ENCODE peak calls at places on chromosome 2, in five cellular contexts. C, Y, Q, S and B are unnamed samples.

GRCh38 chr2:222656544-222657446 is 903 bp upstream of the FARSB start:
- DNase-seq in C (no peak), Y (peak; percentile 20), Q (peak; percentile 31), S (no peak), B (no peak)

GRCh38 chr2:117985092-117985491 is 28.8 kb downstream of the CCDC93 start:
- DNase-seq in C (no peak), Y (peak; percentile 16), Q (no peak), S (no peak), B (no peak)

GRCh38 chr2:40746150-40746549 is 294.3 kb upstream of the SLC8A1 start:
- DNase-seq in C (no peak), Y (no peak), Q (peak; percentile 27), S (no peak), B (no peak)

GRCh38 chr2:102386004-102386403 is 30.4 kb downstream of the IL18R1 start:
- DNase-seq in C (no peak), Y (no peak), Q (no peak), S (no peak), B (no peak)

GRCh38 chr2:46510596-46511177 is 31.3 kb downstream of the TMEM247 start:
- DNase-seq in C (no peak), Y (peak; percentile 66), Q (no peak), S (no peak), B (no peak)

GRCh38 chr2:119223521-119224390 is at the start of gene STEAP3:
- DNase-seq in C (no peak), Y (peak; percentile 87), Q (no peak), S (peak; percentile 14), B (peak; percentile 92)

GRCh38 chr2:205012961-205013360 is 467.7 kb downstream of the PARD3B start:
- DNase-seq in C (no peak), Y (no peak), Q (no peak), S (no peak), B (no peak)

GRCh38 chr2:234595829-234596228 is 98.9 kb upstream of the ARL4C start:
- DNase-seq in C (peak; percentile 7), Y (no peak), Q (no peak), S (no peak), B (no peak)

GRCh38 chr2:164252568-164253287 is 368.6 kb downstream of the GRB14 start:
- DNase-seq in C (no peak), Y (no peak), Q (no peak), S (no peak), B (peak; percentile 28)

GRCh38 chr2:37746883-37747282 is 75.4 kb upstream of the CDC42EP3 start:
- DNase-seq in C (no peak), Y (no peak), Q (no peak), S (no peak), B (no peak)

GRCh38 chr2:225290723-225291400 is 108.6 kb upstream of the NYAP2 start:
- DNase-seq in C (no peak), Y (peak; percentile 7), Q (no peak), S (no peak), B (no peak)

GRCh38 chr2:43070039-43070438 is 156.4 kb downstream of the ZFP36L2 start:
- DNase-seq in C (no peak), Y (no peak), Q (no peak), S (no peak), B (no peak)

GRCh38 chr2:14480906-14481305 is 151.6 kb upstream of the LRATD1 start:
- DNase-seq in C (no peak), Y (no peak), Q (no peak), S (no peak), B (no peak)
- TF ChIP-seq CTCF in C (no peak), Y (no peak), Q (peak; percentile 17), S (no peak), B (no peak)

GRCh38 chr2:23624378-23624777 is 239.4 kb downstream of the KLHL29 start:
- DNase-seq in C (no peak), Y (peak; percentile 20), Q (peak; percentile 23), S (no peak), B (peak; percentile 54)
- TF ChIP-seq CTCF in C (peak; percentile 33), Y (peak; percentile 39), Q (peak; percentile 83), S (peak; percentile 76), B (peak; percentile 50)

GRCh38 chr2:126227250-126227649 is 428.7 kb upstream of the GYPC start:
- DNase-seq in C (no peak), Y (no peak), Q (no peak), S (no peak), B (no peak)
- TF ChIP-seq CTCF in C (no peak), Y (no peak), Q (peak; percentile 62), S (peak; percentile 53), B (peak; percentile 12)

GRCh38 chr2:153818242-153818641 is 53.5 kb upstream of the GALNT13 start:
- DNase-seq in C (no peak), Y (no peak), Q (no peak), S (no peak), B (no peak)

GRCh38 chr2:153823880-153824279 is 47.8 kb upstream of the GALNT13 start:
- DNase-seq in C (no peak), Y (no peak), Q (no peak), S (no peak), B (no peak)

GRCh38 chr2:153819056-153819455 is 52.7 kb upstream of the GALNT13 start:
- DNase-seq in C (no peak), Y (no peak), Q (no peak), S (no peak), B (no peak)

GRCh38 chr2:153819501-153819900 is 52.2 kb upstream of the GALNT13 start:
- DNase-seq in C (no peak), Y (no peak), Q (no peak), S (no peak), B (no peak)
- TF ChIP-seq CTCF in C (no peak), Y (no peak), Q (no peak), S (no peak), B (no peak)

DNA sequence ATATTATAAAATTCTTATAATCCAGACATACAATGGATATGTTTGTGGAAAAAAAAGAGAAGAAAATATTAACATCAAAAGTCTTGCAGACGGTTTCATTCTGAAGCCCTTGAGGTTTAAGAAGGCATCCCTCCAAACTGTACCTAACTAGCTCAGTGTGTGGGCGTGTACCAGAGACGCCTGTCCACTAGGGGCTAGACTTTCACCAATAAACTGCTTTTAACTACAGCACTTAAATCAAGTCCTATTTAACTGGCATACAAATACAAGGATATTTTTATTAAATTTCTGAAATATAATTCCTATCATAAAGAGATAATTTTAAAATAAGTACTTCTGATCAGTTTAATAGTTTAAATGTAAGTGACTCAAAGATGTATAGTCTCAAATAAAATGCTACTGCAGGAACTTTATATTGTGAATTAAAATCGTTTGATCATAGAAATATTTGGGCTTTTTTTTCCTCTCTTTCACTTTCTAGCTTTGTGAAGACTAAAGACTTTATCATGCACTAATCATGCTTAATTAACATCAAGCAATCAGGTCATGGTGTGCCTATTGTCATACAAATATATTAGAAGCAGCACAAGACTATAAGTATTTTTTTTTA is 437.7 kb downstream of the SATB2 start:
- DNase-seq in C (peak; percentile 41), Y (peak; percentile 67), Q (peak; percentile 85), S (peak; percentile 17), B (peak; percentile 6)
- TF ChIP-seq CTCF in C (peak; percentile 89), Y (peak; percentile 75), Q (peak; percentile 91), S (peak; percentile 77), B (no peak)

DNA sequence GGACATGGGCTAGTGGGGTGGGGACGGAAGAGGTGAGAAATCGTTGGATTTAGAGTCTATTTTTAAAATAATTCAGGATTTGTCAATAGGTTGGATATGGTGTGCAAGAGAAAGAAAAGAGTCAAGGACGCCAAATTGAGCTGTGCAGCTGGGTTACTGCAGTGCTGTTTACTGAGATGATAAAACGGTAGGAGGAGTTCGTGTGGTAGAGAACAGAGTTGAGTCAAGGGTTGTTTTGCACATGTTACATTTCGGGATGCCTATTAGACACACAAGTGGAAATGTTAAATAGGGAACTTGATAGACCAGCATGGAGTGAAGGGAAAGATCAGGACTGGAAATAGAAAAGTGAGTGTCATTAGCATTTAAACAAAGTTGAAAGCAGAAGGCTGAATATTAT is 30.5 kb downstream of the GPR75 start:
- DNase-seq in C (no peak), Y (no peak), Q (no peak), S (no peak), B (no peak)
- TF ChIP-seq CTCF in C (no peak), Y (no peak), Q (no peak), S (no peak), B (no peak)